ENCODE peak calls at places on chromosomes 7 and 10, in nine cellular contexts. B is GM23248, N is OCI-LY7, G is PC-3, K is hepatocyte, X is MM.1S, R is HCT116, F is SK-N-SH, P is neural progenitor cell. W is an unnamed sample. For H3K4me1, the result is how much of the 10 kb centered on the place peaks cover.

GRCh38 chr10:133043541-133044225 is 44.0 kb upstream of the ADGRA1 start:
- DNase-seq in B (no peak), N (no peak), G (no peak), K (no peak), X (no peak), R (no peak), F (no peak), P (no peak), W (no peak)

GRCh38 chr7:20199015-20199737 is 18.0 kb downstream of the MACC1 start:
- DNase-seq in B (peak), N (peak), G (peak), K (peak), X (peak), R (peak), F (peak), P (no peak), W (no peak)

GRCh38 chr10:119413738-119414611 is 128.5 kb downstream of the RGS10 start:
- DNase-seq in B (no peak), N (no peak), G (no peak), K (peak), X (no peak), R (no peak), F (no peak), P (no peak), W (no peak)

GRCh38 chr10:62597226-62597625 is 207.3 kb upstream of the ADO start:
- DNase-seq in B (peak), N (no peak), G (peak), K (no peak), X (no peak), R (no peak), F (no peak), P (no peak), W (no peak)

GRCh38 chr10:51170518-51171245 is 96.4 kb downstream of the PRKG1 start:
- DNase-seq in B (peak), N (no peak), G (peak), K (no peak), X (no peak), R (no peak), F (no peak), P (no peak), W (no peak)

GRCh38 chr7:159027803-159028455 is 116.7 kb downstream of the VIPR2 start:
- DNase-seq in B (peak), N (no peak), G (peak), K (peak), X (no peak), R (no peak), F (no peak), P (peak), W (no peak)

GRCh38 chr7:37333075-37333474 is 115.6 kb downstream of the ELMO1 start:
- DNase-seq in B (no peak), N (no peak), G (no peak), K (no peak), X (no peak), R (no peak), F (no peak), P (no peak), W (no peak)

GRCh38 chr10:23294638-23295247 is 49.9 kb downstream of the C10orf67 start:
- DNase-seq in B (peak), N (peak), G (peak), K (no peak), X (peak), R (peak), F (peak), P (peak), W (peak)

GRCh38 chr7:123770378-123770777 is 21.6 kb upstream of the WASL start:
- DNase-seq in B (peak), N (no peak), G (peak), K (no peak), X (no peak), R (no peak), F (no peak), P (no peak), W (no peak)

GRCh38 chr10:120741415-120741814 is 109.7 kb upstream of the WDR11 start:
- DNase-seq in B (no peak), N (no peak), G (no peak), K (peak), X (no peak), R (no peak), F (no peak), P (no peak), W (no peak)

GRCh38 chr10:16799621-16800020 is 17.6 kb downstream of the RSU1 start:
- DNase-seq in B (no peak), N (no peak), G (no peak), K (no peak), X (no peak), R (no peak), F (no peak), P (no peak), W (peak)

GRCh38 chr10:121084029-121084674 is 233.0 kb downstream of the WDR11 start:
- DNase-seq in B (no peak), N (no peak), G (no peak), K (no peak), X (no peak), R (no peak), F (peak), P (no peak), W (no peak)

GRCh38 chr7:45970454-45970853 is 49.4 kb upstream of the IGFBP3 start:
- DNase-seq in B (no peak), N (no peak), G (no peak), K (no peak), X (no peak), R (no peak), F (no peak), P (no peak), W (no peak)

GRCh38 chr7:110507832-110508231 is 583.1 kb upstream of the LRRN3 start:
- DNase-seq in B (no peak), N (no peak), G (no peak), K (no peak), X (no peak), R (no peak), F (no peak), P (no peak), W (no peak)

GRCh38 chr10:43076876-43077420 is at the start of gene RET:
- DNase-seq in B (peak), N (no peak), G (no peak), K (peak), X (no peak), R (no peak), F (peak), P (peak), W (peak)

GRCh38 chr10:35025916-35026315 is 64.2 kb downstream of the CUL2 start:
- DNase-seq in B (peak), N (no peak), G (peak), K (no peak), X (no peak), R (no peak), F (no peak), P (no peak), W (no peak)

GRCh38 chr10:51327432-51327831 is 253.1 kb downstream of the PRKG1 start:
- DNase-seq in B (no peak), N (no peak), G (no peak), K (no peak), X (no peak), R (no peak), F (no peak), P (no peak), W (no peak)

GRCh38 chr7:121366852-121367431 is 29.2 kb downstream of the FAM3C start:
- DNase-seq in B (peak), N (peak), G (peak), K (peak), X (peak), R (no peak), F (peak), P (peak), W (peak)

GRCh38 chr7:69687739-69688431 is 89.6 kb downstream of the AUTS2 start:
- DNase-seq in B (no peak), N (no peak), G (no peak), K (no peak), X (no peak), R (no peak), F (no peak), P (no peak), W (no peak)

GRCh38 chr7:4725014-4725951 is 43.2 kb downstream of the FOXK1 start:
- DNase-seq in B (peak), N (no peak), G (peak), K (no peak), X (peak), R (no peak), F (peak), P (peak), W (peak)

GRCh38 chr10:63157845-63158624 is 24.9 kb downstream of the NRBF2 start:
- DNase-seq in B (peak), N (peak), G (peak), K (peak), X (peak), R (peak), F (peak), P (peak), W (peak)

GRCh38 chr10:115209133-115209532 is 116.0 kb downstream of the ATRNL1 start:
- DNase-seq in B (no peak), N (no peak), G (no peak), K (no peak), X (no peak), R (no peak), F (no peak), P (no peak), W (no peak)

DNA sequence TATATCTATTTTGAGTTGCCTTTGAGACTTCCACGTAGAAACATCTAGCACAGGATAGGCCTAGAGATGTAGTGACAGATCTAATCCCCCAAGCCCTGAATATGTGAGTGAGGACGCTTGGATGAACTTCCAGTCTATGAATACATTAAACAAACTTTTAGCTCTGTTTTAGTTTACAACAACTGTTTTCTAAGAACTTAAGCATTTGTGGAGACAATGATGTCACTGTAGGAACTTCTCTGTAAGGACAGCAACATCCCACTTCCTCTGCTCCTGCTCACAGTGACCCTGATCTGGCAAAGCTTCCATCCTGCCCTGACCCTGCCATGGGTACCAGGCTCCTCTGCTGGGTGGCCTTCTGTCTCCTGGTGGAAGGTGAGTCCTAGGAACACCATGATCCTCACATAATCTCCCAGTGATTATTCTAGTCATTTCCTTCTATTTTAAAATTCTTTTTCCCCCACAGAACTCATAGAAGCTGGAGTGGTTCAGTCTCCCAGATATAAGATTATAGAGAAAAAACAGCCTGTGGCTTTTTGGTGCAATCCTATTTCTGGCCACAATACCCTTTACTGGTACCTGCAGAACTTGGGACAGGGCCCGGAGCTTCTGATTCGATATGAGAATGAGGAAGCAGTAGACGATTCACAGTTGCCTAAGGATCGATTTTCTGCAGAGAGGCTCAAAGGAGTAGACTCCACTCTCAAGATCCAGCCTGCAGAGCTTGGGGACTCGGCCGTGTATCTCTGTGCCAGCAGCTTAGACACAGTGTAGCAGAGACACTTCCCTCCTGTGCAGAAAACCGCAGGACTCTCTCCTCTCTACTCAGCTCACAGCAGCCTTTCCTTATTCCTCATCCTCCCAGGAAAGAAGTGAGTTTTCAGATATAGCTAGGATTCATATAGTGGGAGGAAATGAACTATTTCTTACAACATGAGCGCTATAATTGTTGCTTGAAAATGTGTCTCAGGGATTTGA is 194.4 kb upstream of the PRSS1 start:
- DNase-seq in B (peak), N (no peak), G (no peak), K (no peak), X (no peak), R (no peak), F (no peak), P (no peak), W (no peak)
- TF ChIP-seq EZH2phosphoT487 in B (no peak), N (no peak), G (no peak), K (no peak), X (no peak), R (no peak), F (no peak), P (no peak), W (no peak)

DNA sequence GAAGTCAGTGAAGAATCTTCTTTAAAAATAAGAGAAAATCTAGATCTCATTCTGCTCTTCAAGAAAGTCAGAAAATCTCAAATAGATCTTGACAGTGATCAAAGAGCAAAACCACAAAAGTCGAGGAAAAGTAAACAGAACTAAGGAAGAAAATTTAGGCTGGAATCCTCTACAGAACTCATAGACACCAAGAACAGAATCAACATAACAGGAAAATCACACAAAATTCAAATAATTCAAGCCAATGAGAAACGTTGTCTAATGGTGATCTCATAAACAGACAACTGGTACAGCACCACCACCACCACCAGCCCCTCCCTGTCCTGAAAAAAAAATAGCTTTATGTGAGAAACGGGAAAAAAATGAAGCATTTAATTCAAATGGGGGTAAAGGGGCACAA is 6.9 kb downstream of the ITGB1 start:
- DNase-seq in B (no peak), N (no peak), G (no peak), K (no peak), X (no peak), R (no peak), F (no peak), P (no peak), W (no peak)
- H3K4me1 ChIP-seq in B (half or more), N (half or more), G (half or more), K (under half), X (under half), R (half or more), F (under half), P (half or more), W (half or more)

GRCh38 chr10:126199221-126199998 is 188.9 kb downstream of the ADAM12 start:
- DNase-seq in B (peak), N (no peak), G (peak), K (peak), X (no peak), R (peak), F (no peak), P (no peak), W (no peak)
- H2AFZ ChIP-seq in B (no peak), N (no peak), G (peak), K (no peak), X (no peak), R (peak), F (peak), P (no peak), W (no peak)

DNA sequence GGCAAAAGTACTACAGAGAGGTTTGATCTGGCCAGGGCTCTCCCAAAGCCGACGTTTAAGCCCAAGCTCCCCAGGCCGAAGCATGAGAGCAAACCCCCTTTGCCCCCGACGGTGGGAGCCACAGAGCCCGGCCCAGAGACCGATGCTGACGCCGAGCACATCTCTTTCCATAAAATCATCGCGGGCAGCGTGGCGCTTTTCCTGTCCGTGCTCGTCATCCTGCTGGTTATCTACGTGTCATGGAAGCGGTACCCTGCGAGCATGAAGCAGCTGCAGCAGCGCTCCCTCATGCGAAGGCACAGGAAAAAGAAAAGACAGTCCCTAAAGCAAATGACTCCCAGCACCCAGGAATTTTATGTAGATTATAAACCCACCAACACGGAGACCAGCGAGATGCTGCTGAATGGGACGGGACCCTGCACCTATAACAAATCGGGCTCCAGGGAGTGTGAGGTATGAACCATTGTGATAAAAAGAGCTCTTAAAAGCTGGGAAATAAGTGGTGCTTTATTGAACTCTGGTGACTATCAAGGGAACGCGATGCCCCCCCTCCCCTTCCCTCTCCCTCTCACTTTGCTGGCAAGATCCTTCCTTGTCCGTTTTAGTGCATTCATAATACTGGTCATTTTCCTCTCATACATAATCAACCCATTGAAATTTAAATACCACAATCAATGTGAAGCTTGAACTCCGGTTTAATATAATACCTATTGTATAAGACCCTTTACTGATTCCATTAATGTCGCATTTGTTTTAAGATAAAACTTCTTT is 2.3 kb downstream of the LRRTM3 start:
- DNase-seq in B (peak), N (no peak), G (no peak), K (peak), X (no peak), R (no peak), F (peak), P (peak), W (peak)
- TF ChIP-seq EZH2phosphoT487 in B (no peak), N (no peak), G (no peak), K (no peak), X (no peak), R (no peak), F (no peak), P (no peak), W (no peak)

GRCh38 chr10:96745950-96746349 is 25.6 kb upstream of the PIK3AP1 start:
- DNase-seq in B (no peak), N (no peak), G (no peak), K (no peak), X (no peak), R (no peak), F (no peak), P (no peak), W (no peak)

GRCh38 chr10:96740579-96741281 is 20.4 kb upstream of the PIK3AP1 start:
- DNase-seq in B (no peak), N (peak), G (no peak), K (no peak), X (no peak), R (no peak), F (no peak), P (no peak), W (no peak)

GRCh38 chr10:96747734-96748550 is 27.6 kb upstream of the PIK3AP1 start:
- DNase-seq in B (no peak), N (peak), G (peak), K (no peak), X (peak), R (no peak), F (no peak), P (no peak), W (no peak)

GRCh38 chr10:96743988-96744585 is 23.8 kb upstream of the PIK3AP1 start:
- DNase-seq in B (peak), N (peak), G (no peak), K (peak), X (no peak), R (no peak), F (peak), P (peak), W (peak)

DNA sequence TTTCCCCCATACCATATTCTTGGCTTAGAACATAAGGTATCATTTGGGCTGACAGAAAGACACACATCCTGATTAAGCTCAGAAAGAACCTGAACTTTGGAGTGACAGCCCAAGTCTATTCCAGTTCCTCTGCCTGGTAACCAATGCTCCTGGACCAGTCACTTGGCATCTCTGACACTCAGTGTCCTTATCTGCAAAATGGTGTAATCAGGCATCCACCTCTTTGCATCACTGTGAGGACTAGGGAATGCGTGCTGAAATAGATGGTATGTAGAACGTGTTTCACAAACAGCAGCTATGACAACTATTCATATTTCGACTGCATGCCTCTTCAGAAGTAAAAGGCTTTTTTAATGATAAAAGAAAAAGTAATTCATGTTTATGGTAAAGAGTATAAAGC is 26.2 kb upstream of the PIK3AP1 start:
- DNase-seq in B (no peak), N (no peak), G (no peak), K (no peak), X (no peak), R (no peak), F (no peak), P (no peak), W (no peak)
- H3K4me1 ChIP-seq in B (under half), N (half or more), G (under half), K (under half), X (under half), R (under half), F (under half), P (under half), W (under half)

GRCh38 chr10:91653214-91653875 is 20.5 kb upstream of the PPP1R3C start:
- DNase-seq in B (peak), N (no peak), G (peak), K (no peak), X (no peak), R (peak), F (no peak), P (no peak), W (no peak)
- H2AFZ ChIP-seq in B (no peak), N (no peak), G (no peak), K (no peak), X (no peak), R (peak), F (peak), P (no peak), W (no peak)

DNA sequence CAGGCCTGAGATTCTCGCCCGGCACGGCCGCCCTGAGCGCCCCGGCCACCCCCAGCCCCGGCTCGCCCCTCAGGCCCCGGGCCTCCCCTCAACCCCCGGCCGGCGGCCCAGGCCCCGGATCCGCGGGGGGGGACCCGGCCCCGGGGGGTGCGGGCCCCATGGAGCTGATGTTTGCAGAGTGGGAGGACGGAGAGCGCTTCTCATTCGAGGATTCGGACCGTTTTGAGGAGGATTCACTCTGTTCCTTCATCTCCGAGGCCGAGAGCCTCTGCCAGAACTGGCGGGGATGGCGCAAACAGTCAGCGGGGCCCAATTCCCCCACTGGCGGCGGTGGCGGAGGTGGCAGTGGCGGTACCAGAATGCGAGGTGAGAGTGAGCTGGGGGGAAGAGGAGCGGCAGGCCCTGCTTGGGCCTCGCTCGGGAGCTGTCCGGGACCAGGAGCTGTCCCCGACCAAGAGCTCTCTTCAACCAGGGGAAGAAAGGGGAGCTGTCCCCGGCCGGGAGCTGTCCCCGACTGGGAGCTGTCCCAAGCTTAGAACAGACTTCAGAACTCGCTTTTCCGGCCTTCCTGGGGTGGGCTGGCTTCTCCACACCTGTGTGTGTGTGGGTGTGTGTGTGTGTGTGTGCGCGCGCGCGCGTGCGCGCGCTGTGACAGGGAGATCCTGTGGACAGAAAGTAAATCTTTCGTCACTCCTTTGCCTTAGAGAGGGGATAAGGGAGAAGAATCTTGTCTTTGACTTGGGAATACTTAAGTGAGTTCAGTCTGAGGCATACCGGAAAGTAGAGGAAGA is 510 bp downstream of the ZSWIM8 start:
- DNase-seq in B (peak), N (peak), G (peak), K (peak), X (peak), R (no peak), F (peak), P (peak), W (peak)
- TF ChIP-seq EZH2phosphoT487 in B (no peak), N (no peak), G (no peak), K (no peak), X (no peak), R (no peak), F (no peak), P (no peak), W (no peak)

W was measured in GM23338.